ENCODE peak calls at places on chromosome 20, in six cellular contexts. X, U, P, V, Z and L are unnamed samples.

GRCh38 chr20:54108394-54108643 is 37.9 kb upstream of the BCAS1 start:
- DNase-seq in Z (no peak), V (no peak), X (no peak), U (no peak), P (no peak), L (peak)

GRCh38 chr20:63692436-63693078 is 3.9 kb upstream of the TNFRSF6B start:
- DNase-seq in P (no peak), V (no peak), U (no peak), X (no peak), Z (no peak), L (peak)

GRCh38 chr20:41524980-41525613 is 93.1 kb downstream of the CHD6 start:
- DNase-seq in U (no peak), V (no peak), Z (no peak), X (peak), P (no peak), L (no peak)

GRCh38 chr20:3753501-3754257 is 13.9 kb downstream of the ADISSP start:
- DNase-seq in P (no peak), X (no peak), Z (no peak), V (no peak), U (no peak), L (no peak)

GRCh38 chr20:17226410-17227198 is at the start of gene PCSK2:
- DNase-seq in P (peak), V (peak), U (peak), X (peak), Z (peak), L (peak)

GRCh38 chr20:59221049-59221748 is 57.6 kb downstream of the ZNF831 start:
- DNase-seq in U (no peak), P (peak), Z (no peak), X (no peak), V (no peak), L (no peak)

GRCh38 chr20:717271-717670 is 41.7 kb upstream of the SCRT2 start:
- DNase-seq in P (no peak), Z (no peak), X (no peak), U (no peak), V (no peak), L (no peak)

GRCh38 chr20:40056186-40056585 is 632.9 kb downstream of the MAFB start:
- DNase-seq in P (no peak), U (no peak), V (no peak), Z (no peak), X (no peak), L (no peak)

GRCh38 chr20:45368221-45368980 is 5.4 kb downstream of the SYS1 start:
- DNase-seq in P (peak), V (no peak), X (no peak), Z (no peak), U (no peak), L (no peak)

GRCh38 chr20:4850960-4851359 is 129.3 kb downstream of the PRND start:
- DNase-seq in P (no peak), Z (no peak), U (no peak), V (peak), X (no peak), L (no peak)

GRCh38 chr20:4853787-4854295 is 132.1 kb downstream of the PRND start:
- DNase-seq in V (no peak), P (no peak), Z (no peak), X (no peak), U (no peak), L (no peak)

GRCh38 chr20:4855097-4855496 is 133.4 kb downstream of the PRND start:
- DNase-seq in V (no peak), Z (no peak), U (no peak), X (no peak), P (no peak), L (no peak)

GRCh38 chr20:4854502-4854901 is 132.8 kb downstream of the PRND start:
- DNase-seq in P (no peak), V (no peak), U (no peak), Z (no peak), X (no peak), L (no peak)

DNA sequence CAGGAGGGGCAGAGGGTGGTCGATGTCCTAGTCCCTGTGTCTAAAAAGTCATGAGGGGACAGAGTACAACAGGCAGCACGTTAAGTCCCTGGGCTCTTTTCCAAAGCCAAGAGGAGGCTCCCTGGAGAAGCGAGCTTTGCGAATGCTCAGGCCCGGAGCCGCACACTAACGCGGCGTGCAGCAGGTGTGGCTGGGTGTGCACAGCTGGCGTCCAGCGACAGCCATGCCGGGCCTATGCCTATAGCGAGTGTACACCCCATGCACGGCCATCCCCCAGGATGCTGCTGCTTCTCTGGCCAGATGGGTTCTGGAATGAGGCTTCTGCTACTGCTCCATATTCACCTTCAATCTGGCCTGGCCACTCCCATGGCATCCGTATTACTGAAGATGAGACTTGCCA is 131.3 kb downstream of the PRND start:
- DNase-seq in U (no peak), X (no peak), Z (no peak), P (no peak), V (no peak), L (no peak)
- H3K14ac ChIP-seq in U (no peak), X (no peak), Z (peak), P (no peak), V (no peak), L (no peak)

GRCh38 chr20:34364013-34364382 is 925 bp downstream of the ITCH start:
- DNase-seq in P (no peak), V (no peak), Z (peak), U (no peak), X (peak), L (peak)
- H3K14ac ChIP-seq in P (no peak), V (no peak), Z (no peak), U (no peak), X (peak), L (peak)

DNA sequence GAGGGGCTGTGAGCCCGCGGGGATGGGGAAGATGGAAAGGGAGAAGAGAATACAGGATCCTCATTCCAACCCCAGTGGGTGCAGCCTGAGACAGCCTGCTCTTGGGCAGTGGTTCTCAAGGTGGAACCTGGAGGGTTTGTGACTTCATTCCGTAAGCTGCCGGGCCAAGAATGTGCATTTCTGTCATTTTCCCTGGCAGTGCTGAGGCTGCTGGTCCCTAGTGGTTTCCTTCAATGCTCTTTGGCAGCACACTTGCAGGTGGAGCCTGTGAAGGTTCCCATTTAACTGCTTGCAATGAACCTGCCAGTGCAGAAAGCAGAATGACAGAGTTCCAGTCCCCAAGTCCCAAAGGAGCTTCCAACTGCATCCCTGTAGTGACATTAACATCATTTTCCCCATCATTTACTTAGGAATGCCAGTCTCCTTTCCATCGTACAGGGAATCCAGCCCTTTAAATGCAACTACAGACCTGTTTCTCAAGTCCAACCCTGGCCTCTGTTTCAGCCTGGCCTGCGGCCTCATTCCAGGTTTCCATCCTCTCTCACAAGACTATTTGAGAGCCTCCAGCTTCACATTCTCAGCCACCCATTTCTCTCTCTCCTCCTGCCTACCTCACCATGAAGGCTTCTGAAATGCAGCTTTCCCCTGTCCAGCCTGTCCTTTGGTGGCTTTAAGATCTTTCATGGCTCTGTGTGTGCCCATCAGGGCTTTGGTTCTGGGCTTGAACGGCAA is 149.7 kb upstream of the GGTLC1 start:
- DNase-seq in U (no peak), V (no peak), P (no peak), X (no peak), Z (no peak), L (peak)
- H3K14ac ChIP-seq in U (no peak), V (no peak), P (no peak), X (no peak), Z (no peak), L (no peak)

GRCh38 chr20:47586648-47587306 is 85.1 kb downstream of the NCOA3 start:
- DNase-seq in X (peak), P (no peak), U (no peak), V (no peak), Z (no peak), L (no peak)
- H3K14ac ChIP-seq in X (no peak), P (no peak), U (no peak), V (no peak), Z (no peak), L (no peak)

GRCh38 chr20:35888659-35889058 is 65.6 kb downstream of the SCAND1 start:
- DNase-seq in Z (peak), P (no peak), V (no peak), U (no peak), X (no peak), L (no peak)
- H3K14ac ChIP-seq in Z (no peak), P (no peak), V (no peak), U (no peak), X (peak), L (no peak)

GRCh38 chr20:33092361-33092760 is 12.9 kb downstream of the BPIFB4 start:
- DNase-seq in U (no peak), P (no peak), X (no peak), Z (no peak), V (no peak), L (no peak)
- H3K14ac ChIP-seq in U (no peak), P (no peak), X (no peak), Z (no peak), V (no peak), L (no peak)

GRCh38 chr20:32961956-32962517 is 42.2 kb downstream of the SUN5 start:
- DNase-seq in U (no peak), Z (no peak), V (peak), X (no peak), P (no peak), L (no peak)
- H3K14ac ChIP-seq in U (no peak), Z (no peak), V (no peak), X (no peak), P (no peak), L (no peak)

DNA sequence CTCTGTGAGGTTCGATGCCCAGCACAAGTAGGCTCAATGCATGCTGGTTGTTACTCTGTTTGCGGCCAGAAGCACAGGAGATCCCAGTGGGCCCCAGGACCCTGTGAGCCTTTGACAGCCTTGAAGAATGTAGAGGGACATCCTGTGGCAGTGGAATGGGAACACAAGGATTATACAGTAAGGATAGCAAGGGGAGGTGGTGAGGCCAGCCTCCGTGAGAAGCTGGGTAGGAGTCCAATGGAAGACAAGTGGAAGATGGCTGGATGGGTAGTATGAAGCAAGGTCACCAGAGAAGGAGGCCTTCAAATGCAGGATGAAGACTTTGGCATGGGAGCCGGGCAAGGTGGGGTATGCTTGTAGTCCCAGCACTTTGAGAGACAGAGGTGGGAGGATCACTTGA is 622.9 kb upstream of the CDH4 start:
- DNase-seq in U (no peak), Z (no peak), X (no peak), P (no peak), V (no peak), L (no peak)
- H3K14ac ChIP-seq in U (no peak), Z (no peak), X (no peak), P (no peak), V (no peak), L (no peak)

GRCh38 chr20:47178277-47178676 is 178.2 kb downstream of the ZMYND8 start:
- DNase-seq in P (no peak), V (no peak), U (no peak), Z (no peak), X (no peak), L (no peak)

GRCh38 chr20:47173596-47174216 is 182.8 kb downstream of the ZMYND8 start:
- DNase-seq in V (no peak), X (no peak), U (no peak), P (peak), Z (no peak), L (no peak)

GRCh38 chr20:47172579-47172978 is 183.9 kb downstream of the ZMYND8 start:
- DNase-seq in P (no peak), Z (no peak), V (no peak), U (no peak), X (no peak), L (no peak)

GRCh38 chr20:47174844-47175243 is 181.7 kb downstream of the ZMYND8 start:
- DNase-seq in Z (no peak), U (no peak), P (peak), V (no peak), X (no peak), L (no peak)

DNA sequence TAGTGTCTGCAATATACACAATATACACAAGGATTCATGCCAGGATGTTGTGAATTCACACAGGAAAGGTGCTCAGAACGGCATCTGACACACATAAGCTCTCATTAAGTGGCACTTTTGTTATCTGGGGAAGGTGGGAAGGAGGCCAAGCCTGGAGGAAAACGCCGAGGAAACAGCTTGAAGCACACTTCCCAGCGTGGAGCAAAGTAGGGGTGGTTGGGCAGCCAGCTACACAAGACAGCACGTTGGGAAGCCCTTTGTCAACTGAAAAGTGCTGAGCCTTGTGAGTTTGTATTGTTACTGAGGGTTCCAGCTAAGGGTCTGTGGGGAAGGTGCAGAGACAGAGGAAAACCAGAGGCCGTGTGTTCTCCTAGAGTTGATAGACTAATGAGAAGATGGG is 181.0 kb downstream of the ZMYND8 start:
- DNase-seq in X (no peak), P (no peak), V (no peak), Z (no peak), U (no peak), L (no peak)
- H3K14ac ChIP-seq in X (no peak), P (no peak), V (no peak), Z (no peak), U (no peak), L (no peak)

GRCh38 chr20:16035576-16035975 is 537.7 kb downstream of the KIF16B start:
- DNase-seq in U (no peak), P (no peak), Z (no peak), V (no peak), X (no peak), L (no peak)
- H3K14ac ChIP-seq in U (no peak), P (no peak), Z (no peak), V (no peak), X (no peak), L (no peak)